ENCODE peak calls at places on chromosomes 1 and 21, in nine cellular contexts. W is kidney tubule cell; S is GM12865; E is putamen; P is frontal cortex; Z is fibroblast of mammary gland; L is HS-5; B is central memory CD4-positive, alpha-beta T cell; Q is anterior cingulate cortex. C is an unnamed sample.

GRCh38 chr1:38446936-38447335 is 400.3 kb upstream of the POU3F1 start:
- DNase-seq in Q (no peak), S (no peak), E (no peak), B (no peak), P (no peak), W (no peak), L (no peak), Z (no peak), C (no peak)

GRCh38 chr21:45539046-45539795 is 3.0 kb downstream of the SLC19A1 start:
- DNase-seq in B (no peak), P (no peak), Q (no peak), S (no peak), E (no peak), W (no peak), L (no peak), Z (no peak), C (no peak)

GRCh38 chr1:228032041-228032440 is 25.2 kb downstream of the WNT3A start:
- DNase-seq in W (no peak), S (no peak), L (no peak), Z (no peak), B (no peak), Q (no peak), E (no peak), P (no peak), C (no peak)

GRCh38 chr21:29196021-29196663 is 65.7 kb downstream of the MAP3K7CL start:
- DNase-seq in S (peak), Z (peak), E (peak), L (peak), B (peak), W (peak), Q (no peak), P (peak), C (peak)

GRCh38 chr1:54549181-54549924 is 1.3 kb downstream of the ACOT11 start:
- DNase-seq in P (no peak), W (no peak), Q (no peak), E (no peak), S (no peak), Z (no peak), B (no peak), L (no peak), C (peak)

GRCh38 chr1:199545780-199546179 is 481.7 kb upstream of the NR5A2 start:
- DNase-seq in Z (peak), W (peak), P (no peak), E (no peak), L (no peak), Q (no peak), S (peak), B (no peak), C (no peak)

GRCh38 chr1:7299329-7299799 is 471.7 kb upstream of the VAMP3 start:
- DNase-seq in S (no peak), P (peak), B (no peak), Q (peak), L (peak), Z (peak), E (peak), W (peak), C (peak)

GRCh38 chr1:209511169-209511568 is 72.3 kb upstream of the CAMK1G start:
- DNase-seq in Z (no peak), Q (no peak), L (no peak), S (no peak), P (no peak), W (peak), E (no peak), B (no peak), C (no peak)

GRCh38 chr1:39132505-39133339 is 71.8 kb upstream of the MACF1 start:
- DNase-seq in B (no peak), S (no peak), W (peak), Z (peak), P (no peak), E (peak), Q (peak), L (peak), C (peak)

GRCh38 chr1:61967750-61968149 is 225.5 kb downstream of the PATJ start:
- DNase-seq in W (peak), P (no peak), Z (no peak), S (no peak), E (no peak), L (no peak), Q (no peak), B (no peak), C (no peak)

GRCh38 chr1:116878804-116879477 is 30.8 kb upstream of the PTGFRN start:
- DNase-seq in W (peak), S (peak), Q (no peak), P (no peak), L (no peak), B (no peak), Z (peak), E (peak), C (peak)

GRCh38 chr1:158122823-158123390 is 57.8 kb upstream of the CD1D start:
- DNase-seq in S (no peak), B (no peak), P (no peak), L (no peak), Q (no peak), E (no peak), W (peak), Z (no peak), C (no peak)

GRCh38 chr1:85275701-85276289 is 637 bp downstream of the BCL10 start:
- DNase-seq in Q (no peak), B (peak), Z (no peak), E (no peak), L (no peak), S (peak), P (no peak), W (peak), C (no peak)

GRCh38 chr1:45012639-45013278 is 705 bp downstream of the UROD start:
- DNase-seq in L (peak), Z (peak), B (no peak), S (peak), Q (peak), E (peak), W (peak), P (no peak), C (no peak)

GRCh38 chr1:243924188-243924587 is 74.1 kb upstream of the AKT3 start:
- DNase-seq in Z (peak), Q (no peak), W (peak), P (no peak), E (no peak), S (no peak), B (no peak), L (peak), C (no peak)

GRCh38 chr1:183870351-183871077 is 65.6 kb downstream of the RGL1 start:
- DNase-seq in L (no peak), B (no peak), S (no peak), P (no peak), Q (no peak), W (peak), E (no peak), Z (peak), C (no peak)

GRCh38 chr1:100699744-100700143 is 19.8 kb upstream of the VCAM1 start:
- DNase-seq in Z (peak), S (no peak), W (no peak), L (no peak), P (no peak), B (no peak), E (no peak), Q (no peak), C (no peak)

GRCh38 chr21:36791695-36792451 is 93.0 kb downstream of the SIM2 start:
- DNase-seq in W (no peak), E (peak), P (no peak), Z (no peak), B (no peak), S (no peak), Q (no peak), L (no peak), C (peak)

GRCh38 chr21:29712818-29713217 is 227.0 kb downstream of the GRIK1 start:
- DNase-seq in E (no peak), L (no peak), W (no peak), S (no peak), Q (no peak), P (no peak), B (no peak), Z (no peak), C (no peak)

GRCh38 chr1:245996806-245997205 is 510.3 kb downstream of the SMYD3 start:
- DNase-seq in E (no peak), Q (no peak), P (no peak), L (no peak), W (peak), B (no peak), Z (no peak), S (no peak), C (no peak)

GRCh38 chr1:2193514-2194251 is 889 bp downstream of the FAAP20 start:
- DNase-seq in Q (no peak), E (no peak), L (no peak), W (peak), S (no peak), P (no peak), Z (no peak), B (no peak), C (no peak)

GRCh38 chr1:1051127-1051810 is 22.8 kb downstream of the RNF223 start:
- DNase-seq in Q (no peak), S (no peak), P (no peak), B (no peak), E (no peak), L (no peak), W (no peak), Z (no peak), C (no peak)

GRCh38 chr1:167273027-167273800 is 52.5 kb downstream of the POU2F1 start:
- DNase-seq in L (no peak), P (no peak), W (peak), Z (peak), Q (no peak), E (no peak), B (no peak), S (no peak), C (no peak)

GRCh38 chr21:26865857-26866256 is 20.6 kb upstream of the ADAMTS1 start:
- DNase-seq in Q (no peak), Z (no peak), L (no peak), E (no peak), B (no peak), W (no peak), P (no peak), S (no peak), C (no peak)

GRCh38 chr1:8876099-8876496 is 2.4 kb downstream of the ENO1 start:
- DNase-seq in L (no peak), E (no peak), Z (no peak), W (no peak), Q (no peak), P (no peak), B (no peak), S (no peak), C (no peak)

GRCh38 chr21:44407493-44407892 is 47.8 kb upstream of the LRRC3 start:
- DNase-seq in S (no peak), E (peak), W (no peak), B (no peak), L (no peak), P (no peak), Q (no peak), Z (no peak), C (no peak)

GRCh38 chr1:182974792-182975191 is 21.8 kb upstream of the SHCBP1L start:
- DNase-seq in W (no peak), Q (no peak), E (no peak), B (no peak), Z (no peak), P (no peak), L (no peak), S (no peak), C (no peak)

GRCh38 chr1:69976896-69977295 is 228.5 kb downstream of the LRRC40 start:
- DNase-seq in E (peak), L (peak), S (no peak), B (no peak), Q (no peak), W (peak), P (no peak), Z (peak), C (no peak)

GRCh38 chr1:108009603-108010195 is 44.7 kb upstream of the VAV3 start:
- DNase-seq in E (no peak), S (no peak), W (peak), P (no peak), Z (peak), B (no peak), Q (no peak), L (peak), C (no peak)

GRCh38 chr21:43718872-43719747 is at the start of gene PDXK:
- DNase-seq in S (peak), Q (peak), L (no peak), W (peak), E (peak), B (peak), Z (peak), P (peak), C (peak)

GRCh38 chr1:211019266-211019665 is 114.7 kb downstream of the KCNH1 start:
- DNase-seq in B (no peak), P (no peak), W (no peak), Q (no peak), Z (no peak), S (no peak), L (no peak), E (no peak), C (no peak)

GRCh38 chr1:86394416-86394815 is 1.7 kb downstream of the ODF2L start:
- DNase-seq in B (no peak), S (no peak), W (peak), E (no peak), Z (peak), P (no peak), L (peak), Q (no peak), C (no peak)

GRCh38 chr1:97691325-97691724 is 229.5 kb downstream of the DPYD start:
- DNase-seq in Z (no peak), W (no peak), S (no peak), Q (no peak), L (no peak), B (no peak), P (no peak), E (no peak), C (no peak)

GRCh38 chr1:162696286-162696862 is 64.1 kb downstream of the DDR2 start:
- DNase-seq in S (no peak), P (no peak), B (no peak), Z (peak), E (peak), W (peak), L (peak), Q (no peak), C (peak)

GRCh38 chr21:18354947-18355346 is 48.6 kb downstream of the TMPRSS15 start:
- DNase-seq in L (no peak), Q (no peak), B (no peak), E (no peak), Z (no peak), P (no peak), W (no peak), S (no peak), C (no peak)

GRCh38 chr21:42652527-42653491 is 612 bp upstream of the PDE9A start:
- DNase-seq in E (no peak), Q (peak), L (no peak), B (no peak), S (no peak), Z (peak), W (peak), P (peak), C (peak)

GRCh38 chr1:916173-917075 is 7.3 kb upstream of the SAMD11 start:
- DNase-seq in P (no peak), Z (no peak), L (no peak), E (no peak), Q (no peak), S (no peak), W (no peak), B (no peak), C (no peak)

GRCh38 chr1:62268315-62268714 is 50.9 kb downstream of the KANK4 start:
- DNase-seq in E (no peak), L (no peak), Z (no peak), B (no peak), Q (no peak), W (no peak), P (no peak), S (no peak), C (no peak)

GRCh38 chr1:38872401-38873026 is 634 bp downstream of the MYCBP start:
- DNase-seq in L (no peak), S (peak), Z (peak), E (no peak), W (peak), Q (no peak), P (no peak), B (peak), C (no peak)